ENCODE peak calls at places on chromosome 22, in eight cellular contexts. E is iris pigment epithelial cell; Y is WTC11; W is stimulated activated CD4-positive, alpha-beta T cell treated with anti-CD3 and anti-CD28 coated beads, Interleukin-1b, Interleukin-23, amount 100 ng/mL, for 1 hour; B is activated T-cell treated with anti-CD3 and anti-CD28 coated beads for 1 hour; A is NCI-H1930; C is activated CD4-positive, alpha-beta T cell treated with anti-CD3 and anti-CD28 coated beads, Interleukin-2, amount 10 ng/mL, durations not matched to agents 7 days and 5 days; I is cardiac fibroblast. F is an unnamed sample.

GRCh38 chr22:29702025-29702930 is 17.5 kb upstream of the CABP7 start:
- DNase-seq in C (no peak), E (no peak), I (no peak), W (no peak), Y (no peak), B (no peak), A (no peak), F (no peak)

GRCh38 chr22:27212081-27212480 is 554.7 kb downstream of the MIAT start:
- DNase-seq in I (peak; percentile 75), A (no peak), E (peak; percentile 49), C (no peak), Y (no peak), W (no peak), B (no peak), F (no peak)

GRCh38 chr22:40397436-40397835 is 27.0 kb downstream of the SGSM3 start:
- DNase-seq in C (no peak), A (no peak), Y (no peak), W (no peak), E (peak; percentile 38), B (no peak), I (peak; percentile 47), F (no peak)

GRCh38 chr22:19853879-19854777 is 546 bp downstream of the GNB1L start:
- DNase-seq in W (no peak), B (no peak), E (peak; percentile 12), C (peak; percentile 35), Y (peak; percentile 22), A (no peak), I (peak; percentile 17), F (no peak)

GRCh38 chr22:20107471-20107901 is 8.4 kb upstream of the RANBP1 start:
- DNase-seq in A (no peak), C (no peak), E (no peak), W (no peak), B (no peak), I (no peak), Y (no peak), F (no peak)

GRCh38 chr22:42844756-42845155 is 12.3 kb downstream of the ARFGAP3 start:
- DNase-seq in W (no peak), C (no peak), E (no peak), I (peak; percentile 48), B (no peak), A (no peak), Y (no peak), F (no peak)

GRCh38 chr22:24117942-24118341 is 63.3 kb upstream of the SUSD2 start:
- DNase-seq in Y (peak; percentile 53), C (no peak), W (no peak), E (no peak), I (no peak), A (no peak), B (no peak), F (no peak)

GRCh38 chr22:45772726-45773125 is 101.1 kb downstream of the ATXN10 start:
- DNase-seq in A (no peak), W (no peak), E (no peak), Y (no peak), C (no peak), I (no peak), B (no peak), F (no peak)

GRCh38 chr22:19509923-19510322 is 14.3 kb downstream of the CLDN5 start:
- DNase-seq in B (no peak), A (no peak), Y (no peak), W (no peak), E (no peak), I (no peak), C (no peak), F (no peak)

GRCh38 chr22:37312549-37313183 is 30.4 kb downstream of the CYTH4 start:
- DNase-seq in A (no peak), Y (no peak), E (no peak), B (no peak), C (no peak), W (no peak), I (no peak), F (no peak)

GRCh38 chr22:37501176-37501609 is 15.0 kb upstream of the MFNG start:
- DNase-seq in I (peak; percentile 60), C (no peak), W (no peak), A (no peak), B (no peak), E (no peak), Y (no peak), F (no peak)

GRCh38 chr22:46612904-46613605 is 7.1 kb upstream of the GRAMD4 start:
- DNase-seq in B (peak; percentile 32), E (no peak), A (no peak), I (no peak), Y (no peak), W (no peak), C (peak; percentile 59), F (no peak)

GRCh38 chr22:48616656-48617055 is 1211.0 kb downstream of the BRD1 start:
- DNase-seq in E (no peak), Y (no peak), W (no peak), A (no peak), I (no peak), C (no peak), B (no peak), F (no peak)

GRCh38 chr22:42902875-42903510 is 45.9 kb upstream of the ARFGAP3 start:
- DNase-seq in I (peak; percentile 52), E (peak; percentile 84), C (no peak), W (no peak), Y (peak; percentile 30), A (no peak), B (no peak), F (no peak)

GRCh38 chr22:45880091-45880651 is 96.8 kb downstream of the WNT7B start:
- DNase-seq in Y (no peak), A (no peak), B (no peak), W (no peak), C (no peak), I (no peak), E (no peak), F (no peak)

GRCh38 chr22:48975886-48976285 is 851.8 kb downstream of the BRD1 start:
- DNase-seq in I (no peak), Y (no peak), C (no peak), W (no peak), A (no peak), E (no peak), B (no peak), F (no peak)

GRCh38 chr22:31952459-31952858 is 8.1 kb downstream of the YWHAH start:
- DNase-seq in C (no peak), I (peak; percentile 85), B (no peak), E (peak; percentile 96), Y (no peak), A (no peak), W (no peak), F (no peak)

GRCh38 chr22:17665884-17666283 is 27.3 kb downstream of the BCL2L13 start:
- DNase-seq in A (no peak), B (no peak), C (no peak), E (peak; percentile 54), Y (no peak), W (no peak), I (peak; percentile 37), F (peak; percentile 68)

GRCh38 chr22:19917389-19918138 is 24.0 kb upstream of the COMT start:
- DNase-seq in C (no peak), Y (no peak), W (no peak), E (no peak), A (no peak), I (no peak), B (no peak), F (no peak)

GRCh38 chr22:49599691-49600451 is 227.8 kb downstream of the BRD1 start:
- DNase-seq in B (no peak), C (no peak), W (no peak), Y (no peak), I (no peak), E (no peak), A (no peak), F (no peak)

GRCh38 chr22:17283423-17283822 is 64.2 kb upstream of the ADA2 start:
- DNase-seq in C (no peak), A (no peak), I (no peak), W (no peak), E (no peak), B (no peak), Y (no peak), F (no peak)

F was measured in AML-193.